ENCODE peak calls at places on chromosomes 11 and 22, in four cellular contexts. N, G, C and P are unnamed samples.

GRCh38 chr11:3041699-3042098 is 15.5 kb downstream of the CARS1 start:
- DNase-seq in N (no peak), G (no peak), C (no peak), P (no peak)

GRCh38 chr11:65973439-65974110 is 12.0 kb downstream of the SART1 start:
- DNase-seq in N (no peak), G (no peak), C (no peak), P (no peak)

GRCh38 chr11:82315093-82315492 is 418.6 kb downstream of the FAM181B start:
- DNase-seq in N (peak), G (no peak), C (no peak), P (no peak)

GRCh38 chr11:42576318-42576717 is 735.5 kb upstream of the API5 start:
- DNase-seq in N (no peak), G (no peak), C (no peak), P (no peak)

GRCh38 chr11:707817-708420 is 1.9 kb downstream of the EPS8L2 start:
- DNase-seq in N (peak), G (no peak), C (no peak), P (no peak)

GRCh38 chr11:61700221-61700620 is 20.0 kb downstream of the DAGLA start:
- DNase-seq in N (peak), G (no peak), C (no peak), P (no peak)

GRCh38 chr11:61718613-61719302 is 33.7 kb upstream of the MYRF start:
- DNase-seq in N (no peak), G (no peak), C (no peak), P (no peak)

GRCh38 chr11:1830500-1831223 is 4.1 kb upstream of the SYT8 start:
- DNase-seq in N (peak), G (no peak), C (no peak), P (no peak)

GRCh38 chr11:84384637-84385227 is 1098.6 kb upstream of the CCDC90B start:
- DNase-seq in N (peak), G (peak), C (no peak), P (peak)

GRCh38 chr22:19234126-19234896 is 55.8 kb upstream of the SLC25A1 start:
- DNase-seq in N (no peak), G (no peak), C (no peak), P (no peak)

DNA sequence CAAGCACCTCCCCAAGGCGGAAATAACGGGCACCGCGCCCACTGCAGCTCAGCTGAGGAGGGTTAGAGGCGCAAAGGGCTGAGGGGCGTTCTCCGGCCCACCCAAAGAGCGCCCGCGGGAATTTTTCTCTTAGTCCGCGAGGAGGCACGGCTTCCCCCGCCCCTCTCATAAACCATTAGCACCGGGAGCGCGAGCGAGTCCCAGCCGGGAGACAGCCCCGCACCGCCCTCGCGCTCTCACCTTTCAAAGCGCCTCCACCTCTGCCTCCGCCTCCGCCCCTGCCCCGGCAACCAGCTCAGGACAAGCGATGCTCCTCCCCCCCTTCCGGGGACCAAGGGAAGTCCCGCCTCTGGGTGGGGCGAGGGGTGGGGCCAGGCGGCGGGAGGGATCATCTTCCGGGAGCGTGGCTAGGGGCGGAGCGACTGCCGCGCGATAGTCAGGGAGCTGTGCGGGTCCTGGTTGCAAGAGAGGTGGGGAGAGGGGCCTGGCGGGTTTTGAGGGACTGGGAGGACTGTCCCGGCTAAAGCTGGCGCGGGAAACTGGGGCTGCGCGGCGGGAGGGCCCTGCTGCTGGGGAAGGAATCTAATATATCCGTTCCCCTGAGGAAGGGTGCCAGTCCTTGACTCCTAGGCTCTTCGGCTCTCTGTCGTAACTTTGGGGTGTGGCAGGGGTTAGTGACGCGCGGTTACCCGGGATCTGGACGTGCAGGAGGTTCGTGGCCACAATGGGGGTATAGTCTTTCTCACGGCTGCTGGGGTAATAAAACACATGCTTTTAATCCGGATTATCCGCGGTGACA is at the start of the genes CCDC82 and JRKL:
- DNase-seq in N (peak), G (peak), C (peak), P (peak)
- TF ChIP-seq CTCF in N (no peak), G (no peak), C (no peak), P (no peak)

DNA sequence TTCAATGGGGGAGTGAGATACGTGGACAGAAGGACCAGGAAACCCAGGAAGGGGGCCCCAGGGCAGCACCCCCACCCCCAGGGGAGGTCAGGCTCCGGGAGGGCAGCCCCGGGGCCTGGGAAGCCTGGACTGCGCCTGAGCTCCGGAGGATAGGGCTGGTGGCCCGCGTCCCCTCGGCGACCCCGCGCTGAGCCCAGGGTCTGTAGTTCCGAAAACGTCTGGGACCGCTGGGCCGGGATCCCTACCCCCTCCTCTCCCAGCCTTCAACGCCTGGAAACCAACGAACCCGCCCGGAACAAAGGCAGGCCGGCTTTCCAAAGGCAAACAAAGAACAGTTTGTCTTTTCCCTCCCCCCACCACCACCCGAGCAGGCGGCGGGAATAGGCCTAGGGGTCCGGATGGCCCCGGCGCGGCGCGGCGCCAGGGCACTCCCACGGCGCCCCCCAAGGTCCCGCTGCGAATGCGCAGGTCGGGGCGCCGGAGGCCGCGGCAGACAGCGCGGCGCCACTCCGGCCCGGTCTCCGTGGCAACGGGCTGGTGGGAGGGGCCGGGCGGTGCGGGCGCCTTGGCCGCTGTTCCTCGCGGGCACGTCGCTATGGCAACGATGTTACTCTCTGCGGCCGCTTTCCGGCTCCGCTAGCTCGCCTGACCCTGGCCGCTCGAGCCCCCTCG is 58.5 kb downstream of the IGLL1 start:
- DNase-seq in N (peak), G (peak), C (peak), P (peak)
- TF ChIP-seq CTCF in N (no peak), G (no peak), C (no peak), P (no peak)

GRCh38 chr11:63641727-63642126 is 27.5 kb upstream of the PLAAT3 start:
- DNase-seq in N (no peak), G (no peak), C (no peak), P (peak)
- TF ChIP-seq CTCF in N (no peak), G (no peak), C (no peak), P (peak)

GRCh38 chr11:11895672-11896071 is 53.9 kb downstream of the USP47 start:
- DNase-seq in N (no peak), G (no peak), C (no peak), P (no peak)
- TF ChIP-seq CTCF in N (no peak), G (no peak), C (no peak), P (peak)

DNA sequence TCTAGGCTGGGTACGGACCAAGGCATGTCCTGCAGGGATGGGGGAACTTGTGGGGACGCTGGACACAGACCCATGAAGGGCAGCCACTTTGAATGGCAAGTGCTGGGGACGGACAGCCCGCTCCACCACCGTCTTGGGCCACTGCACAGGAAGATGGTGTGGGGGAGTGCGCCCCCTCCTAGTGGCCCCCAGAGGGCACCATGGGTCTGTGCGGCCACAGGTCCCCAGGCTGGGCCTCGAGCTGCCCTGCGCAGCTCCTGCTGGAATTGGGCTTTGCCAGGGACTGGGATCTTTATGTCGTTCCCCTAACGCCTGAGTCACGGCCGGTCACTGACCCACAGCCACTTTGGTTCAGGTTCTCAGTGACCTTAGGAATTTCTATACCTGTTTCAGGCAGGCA is 44.4 kb downstream of the NAT10 start:
- DNase-seq in N (no peak), G (no peak), C (no peak), P (no peak)
- TF ChIP-seq CTCF in N (no peak), G (peak), C (no peak), P (peak)